ENCODE peak calls at places on chromosomes 5 and 9, in seven cellular contexts. I, H, D, T, O, X and J are unnamed samples.

GRCh38 chr9:135053133-135053532 is 34.3 kb upstream of the OLFM1 start:
- DNase-seq in I (no peak), H (no peak), D (no peak), T (no peak), O (no peak), X (no peak), J (no peak)

GRCh38 chr5:139698461-139699146 is 50.5 kb downstream of the CXXC5 start:
- DNase-seq in I (no peak), H (no peak), D (peak; percentile 52), T (no peak), O (peak; percentile 91), X (peak; percentile 82), J (peak; percentile 59)

GRCh38 chr5:100131161-100131560 is 404.0 kb upstream of the FAM174A start:
- DNase-seq in I (no peak), H (no peak), D (no peak), T (no peak), O (no peak), X (no peak), J (no peak)

GRCh38 chr9:120655005-120655622 is 59.2 kb downstream of the MEGF9 start:
- DNase-seq in I (no peak), H (no peak), D (no peak), T (no peak), O (no peak), X (no peak), J (no peak)

GRCh38 chr5:39294736-39295135 is 69.6 kb downstream of the C9 start:
- DNase-seq in I (no peak), H (no peak), D (no peak), T (no peak), O (no peak), X (no peak), J (no peak)

GRCh38 chr9:20791682-20792081 is 107.6 kb downstream of the FOCAD start:
- DNase-seq in I (no peak), H (no peak), D (no peak), T (no peak), O (no peak), X (no peak), J (no peak)

GRCh38 chr5:12522116-12522515 is 617.9 kb upstream of the CTNND2 start:
- DNase-seq in I (no peak), H (no peak), D (no peak), T (no peak), O (no peak), X (no peak), J (no peak)

GRCh38 chr9:30075451-30076199 is 2308.8 kb upstream of the ACO1 start:
- DNase-seq in I (no peak), H (peak; percentile 67), D (no peak), T (no peak), O (no peak), X (no peak), J (no peak)

GRCh38 chr5:89396262-89396975 is 513.4 kb upstream of the MEF2C start:
- DNase-seq in I (no peak), H (no peak), D (no peak), T (no peak), O (no peak), X (no peak), J (peak; percentile 8)

GRCh38 chr9:37350486-37351190 is 71.9 kb upstream of the GRHPR start:
- DNase-seq in I (no peak), H (no peak), D (no peak), T (no peak), O (no peak), X (no peak), J (peak; percentile 11)

GRCh38 chr9:120366646-120367019 is 213.3 kb downstream of the CDK5RAP2 start:
- DNase-seq in I (no peak), H (no peak), D (no peak), T (no peak), O (no peak), X (no peak), J (peak; percentile 44)

GRCh38 chr5:120152472-120152871 is 311.6 kb upstream of the PRR16 start:
- DNase-seq in I (no peak), H (no peak), D (no peak), T (no peak), O (no peak), X (no peak), J (no peak)

GRCh38 chr9:133129001-133129799 is 8.2 kb upstream of the RALGDS start:
- DNase-seq in I (no peak), H (no peak), D (no peak), T (no peak), O (no peak), X (no peak), J (peak; percentile 55)

GRCh38 chr5:10331341-10331796 is 22.1 kb upstream of the MARCHF6 start:
- DNase-seq in I (no peak), H (no peak), D (no peak), T (no peak), O (peak; percentile 87), X (peak; percentile 44), J (peak; percentile 47)

GRCh38 chr5:175133185-175133584 is 310.8 kb downstream of the DRD1 start:
- DNase-seq in I (no peak), H (no peak), D (no peak), T (no peak), O (no peak), X (no peak), J (no peak)

GRCh38 chr9:125795970-125796596 is 48.9 kb downstream of the PBX3 start:
- DNase-seq in I (no peak), H (no peak), D (no peak), T (no peak), O (no peak), X (no peak), J (no peak)

GRCh38 chr5:62522811-62523210 is 55.8 kb upstream of the LRRC70 start:
- DNase-seq in I (no peak), H (no peak), D (no peak), T (no peak), O (no peak), X (no peak), J (no peak)

GRCh38 chr9:91302831-91303230 is 58.9 kb downstream of the AUH start:
- DNase-seq in I (peak; percentile 8), H (no peak), D (no peak), T (no peak), O (no peak), X (no peak), J (peak; percentile 62)

GRCh38 chr9:7129391-7129790 is 371.6 kb downstream of the KDM4C start:
- DNase-seq in I (no peak), H (no peak), D (no peak), T (no peak), O (no peak), X (no peak), J (no peak)

GRCh38 chr5:37490411-37490810 is 111.3 kb downstream of the WDR70 start:
- DNase-seq in I (no peak), H (no peak), D (no peak), T (no peak), O (no peak), X (no peak), J (no peak)

GRCh38 chr5:132385321-132386105 is 16.0 kb downstream of the SLC22A5 start:
- DNase-seq in I (peak; percentile 55), H (peak; percentile 78), D (no peak), T (peak; percentile 35), O (no peak), X (peak; percentile 49), J (peak; percentile 58)

GRCh38 chr5:179413086-179413690 is 67.9 kb upstream of the ADAMTS2 start:
- DNase-seq in I (no peak), H (no peak), D (no peak), T (no peak), O (no peak), X (no peak), J (no peak)

GRCh38 chr5:375336-375920 is 53.9 kb downstream of the AHRR start:
- DNase-seq in I (no peak), H (no peak), D (no peak), T (no peak), O (no peak), X (no peak), J (no peak)

GRCh38 chr5:177472460-177473441 is 683 bp downstream of the DBN1 start:
- DNase-seq in I (peak; percentile 76), H (peak; percentile 36), D (no peak), T (peak; percentile 77), O (no peak), X (no peak), J (no peak)

GRCh38 chr5:150335778-150336177 is 21.7 kb upstream of the TCOF1 start:
- DNase-seq in I (no peak), H (no peak), D (no peak), T (no peak), O (no peak), X (no peak), J (no peak)

GRCh38 chr5:57989378-57989777 is 470.5 kb downstream of the PLK2 start:
- DNase-seq in I (no peak), H (no peak), D (no peak), T (no peak), O (no peak), X (no peak), J (no peak)